ENCODE peak calls at places on chromosomes 6 and 20, in five cellular contexts. P is NCI-H524 treated with DMSO at 0.1 percent for 48 hours, H is H9, R is thoracic aorta, C is Caki2. L is an unnamed sample.

GRCh38 chr6:139588076-139588639 is 213.7 kb upstream of the CITED2 start:
- DNase-seq in C (peak), H (no peak), R (no peak), P (no peak), L (peak)

GRCh38 chr20:32674362-32674789 is 635 bp upstream of the C20orf203 start:
- DNase-seq in H (no peak), C (peak), P (no peak), R (no peak), L (peak)

GRCh38 chr6:170173416-170173990 is 117.4 kb downstream of the DLL1 start:
- DNase-seq in R (no peak), C (no peak), P (no peak), H (no peak), L (no peak)

GRCh38 chr6:44216677-44217331 is at the start of gene MYMX:
- DNase-seq in H (peak), C (no peak), R (no peak), P (peak), L (no peak)

GRCh38 chr20:39632757-39633156 is 670.6 kb downstream of the DHX35 start:
- DNase-seq in R (no peak), P (no peak), H (no peak), C (no peak), L (no peak)

GRCh38 chr20:19712737-19713260 is 45.3 kb upstream of the RIN2 start:
- DNase-seq in P (no peak), R (no peak), H (no peak), C (no peak), L (peak)

GRCh38 chr6:20168668-20169633 is 43.3 kb downstream of the MBOAT1 start:
- DNase-seq in H (no peak), R (no peak), P (no peak), C (no peak), L (no peak)

GRCh38 chr6:10141756-10142443 is 273.0 kb downstream of the TFAP2A start:
- DNase-seq in R (no peak), H (no peak), C (no peak), P (no peak), L (no peak)

GRCh38 chr6:30876039-30876730 is 8.1 kb upstream of the DDR1 start:
- DNase-seq in C (no peak), H (no peak), P (no peak), R (no peak), L (peak)

GRCh38 chr6:135693971-135694370 is 157.5 kb upstream of the PDE7B start:
- DNase-seq in R (no peak), H (no peak), C (no peak), P (no peak), L (no peak)

GRCh38 chr20:10466325-10466724 is 31.2 kb downstream of the SLX4IP start:
- DNase-seq in H (peak), R (no peak), C (no peak), P (no peak), L (no peak)